ENCODE peak calls at places on chromosomes 12 and 14, in eight cellular contexts. One of them, this sample, is unnamed.

GRCh38 chr14:73613419-73613963 is 1.2 kb downstream of the ACOT6 start:
- DNase-seq in hepatocyte: no peak
- DNase-seq in EL: no peak
- DNase-seq in memory B cell: no peak
- DNase-seq in B cell: no peak
- DNase-seq in posterior cingulate gyrus: no peak
- DNase-seq in T-helper 2 cell: no peak
- DNase-seq in non-pigmented ciliary epithelial cell: no peak
- DNase-seq in this sample: peak

GRCh38 chr14:56810850-56811595 is 744 bp upstream of the OTX2 start:
- DNase-seq in hepatocyte: no peak
- DNase-seq in EL: no peak
- DNase-seq in memory B cell: no peak
- DNase-seq in B cell: no peak
- DNase-seq in posterior cingulate gyrus: no peak
- DNase-seq in T-helper 2 cell: no peak
- DNase-seq in non-pigmented ciliary epithelial cell: no peak
- DNase-seq in this sample: no peak

GRCh38 chr12:83700858-83701257 is 1014.2 kb downstream of the TMTC2 start:
- DNase-seq in hepatocyte: no peak
- DNase-seq in EL: peak
- DNase-seq in memory B cell: no peak
- DNase-seq in B cell: no peak
- DNase-seq in posterior cingulate gyrus: no peak
- DNase-seq in T-helper 2 cell: no peak
- DNase-seq in non-pigmented ciliary epithelial cell: peak
- DNase-seq in this sample: no peak

GRCh38 chr12:64650762-64651161 is 40.5 kb downstream of the RASSF3 start:
- DNase-seq in hepatocyte: peak
- DNase-seq in EL: no peak
- DNase-seq in memory B cell: no peak
- DNase-seq in B cell: no peak
- DNase-seq in posterior cingulate gyrus: no peak
- DNase-seq in T-helper 2 cell: no peak
- DNase-seq in non-pigmented ciliary epithelial cell: no peak
- DNase-seq in this sample: no peak

GRCh38 chr12:57368349-57369095 is 62.3 kb downstream of the R3HDM2 start:
- DNase-seq in hepatocyte: peak
- DNase-seq in EL: peak
- DNase-seq in memory B cell: no peak
- DNase-seq in B cell: no peak
- DNase-seq in posterior cingulate gyrus: no peak
- DNase-seq in T-helper 2 cell: no peak
- DNase-seq in non-pigmented ciliary epithelial cell: no peak
- DNase-seq in this sample: peak

GRCh38 chr12:66678640-66679268 is at the start of gene GRIP1:
- DNase-seq in hepatocyte: no peak
- DNase-seq in EL: peak
- DNase-seq in memory B cell: no peak
- DNase-seq in B cell: no peak
- DNase-seq in posterior cingulate gyrus: no peak
- DNase-seq in T-helper 2 cell: no peak
- DNase-seq in non-pigmented ciliary epithelial cell: no peak
- DNase-seq in this sample: no peak

GRCh38 chr12:57772429-57773322 is at the start of gene EEF1AKMT3:
- DNase-seq in hepatocyte: peak
- DNase-seq in EL: peak
- DNase-seq in memory B cell: no peak
- DNase-seq in B cell: no peak
- DNase-seq in posterior cingulate gyrus: peak
- DNase-seq in T-helper 2 cell: peak
- DNase-seq in non-pigmented ciliary epithelial cell: no peak
- DNase-seq in this sample: peak

GRCh38 chr12:88391556-88391955 is 188.7 kb downstream of the KITLG start:
- DNase-seq in hepatocyte: peak
- DNase-seq in EL: peak
- DNase-seq in memory B cell: no peak
- DNase-seq in B cell: no peak
- DNase-seq in posterior cingulate gyrus: no peak
- DNase-seq in T-helper 2 cell: no peak
- DNase-seq in non-pigmented ciliary epithelial cell: peak
- DNase-seq in this sample: no peak

GRCh38 chr12:56581418-56582145 is 48.5 kb downstream of the BAZ2A start:
- DNase-seq in hepatocyte: no peak
- DNase-seq in EL: peak
- DNase-seq in memory B cell: no peak
- DNase-seq in B cell: no peak
- DNase-seq in posterior cingulate gyrus: no peak
- DNase-seq in T-helper 2 cell: no peak
- DNase-seq in non-pigmented ciliary epithelial cell: no peak
- DNase-seq in this sample: peak